ENCODE peak calls at places on chromosomes 12 and 14, in four cellular contexts. One of them, this sample, is unnamed.

GRCh38 chr12:120688527-120689071 is 1.6 kb downstream of the MLEC start:
- DNase-seq in AG04449: no peak
- DNase-seq in NCI-H1694: no peak
- DNase-seq in stimulated activated CD4-positive, alpha-beta T cell treated with anti-CD3 and anti-CD28 coated beads, Interleukin-1b, Interleukin-23, amount 100 ng/mL, for 24 hours: no peak
- DNase-seq in this sample: no peak

GRCh38 chr14:64792871-64793560 is 86.7 kb downstream of the SPTB start:
- DNase-seq in NCI-H1694: no peak
- DNase-seq in AG04449: no peak
- DNase-seq in stimulated activated CD4-positive, alpha-beta T cell treated with anti-CD3 and anti-CD28 coated beads, Interleukin-1b, Interleukin-23, amount 100 ng/mL, for 24 hours: no peak
- DNase-seq in this sample: no peak

GRCh38 chr12:117570608-117571007 is 209.2 kb upstream of the NOS1 start:
- DNase-seq in stimulated activated CD4-positive, alpha-beta T cell treated with anti-CD3 and anti-CD28 coated beads, Interleukin-1b, Interleukin-23, amount 100 ng/mL, for 24 hours: no peak
- DNase-seq in NCI-H1694: no peak
- DNase-seq in AG04449: no peak
- DNase-seq in this sample: no peak

GRCh38 chr14:98954347-98955000 is 317.5 kb downstream of the BCL11B start:
- DNase-seq in NCI-H1694: no peak
- DNase-seq in AG04449: no peak
- DNase-seq in stimulated activated CD4-positive, alpha-beta T cell treated with anti-CD3 and anti-CD28 coated beads, Interleukin-1b, Interleukin-23, amount 100 ng/mL, for 24 hours: no peak
- DNase-seq in this sample: no peak

GRCh38 chr14:61524211-61524806 is 171.0 kb upstream of the HIF1A start:
- DNase-seq in AG04449: no peak
- DNase-seq in NCI-H1694: no peak
- DNase-seq in stimulated activated CD4-positive, alpha-beta T cell treated with anti-CD3 and anti-CD28 coated beads, Interleukin-1b, Interleukin-23, amount 100 ng/mL, for 24 hours: no peak
- DNase-seq in this sample: no peak

GRCh38 chr14:65193891-65194290 is 91.6 kb upstream of the MAX start:
- DNase-seq in NCI-H1694: no peak
- DNase-seq in stimulated activated CD4-positive, alpha-beta T cell treated with anti-CD3 and anti-CD28 coated beads, Interleukin-1b, Interleukin-23, amount 100 ng/mL, for 24 hours: no peak
- DNase-seq in AG04449: no peak
- DNase-seq in this sample: no peak

GRCh38 chr14:53999061-53999488 is 42.5 kb upstream of the BMP4 start:
- DNase-seq in stimulated activated CD4-positive, alpha-beta T cell treated with anti-CD3 and anti-CD28 coated beads, Interleukin-1b, Interleukin-23, amount 100 ng/mL, for 24 hours: no peak
- DNase-seq in AG04449: peak
- DNase-seq in NCI-H1694: no peak
- DNase-seq in this sample: no peak

GRCh38 chr14:96066976-96067375 is 27.8 kb downstream of the C14orf132 start:
- DNase-seq in NCI-H1694: no peak
- DNase-seq in stimulated activated CD4-positive, alpha-beta T cell treated with anti-CD3 and anti-CD28 coated beads, Interleukin-1b, Interleukin-23, amount 100 ng/mL, for 24 hours: no peak
- DNase-seq in AG04449: no peak
- DNase-seq in this sample: no peak

GRCh38 chr12:131066207-131066885 is 112.6 kb downstream of the ADGRD1 start:
- DNase-seq in stimulated activated CD4-positive, alpha-beta T cell treated with anti-CD3 and anti-CD28 coated beads, Interleukin-1b, Interleukin-23, amount 100 ng/mL, for 24 hours: no peak
- DNase-seq in NCI-H1694: no peak
- DNase-seq in AG04449: no peak
- DNase-seq in this sample: no peak

GRCh38 chr12:63276537-63277365 is 125.8 kb upstream of the AVPR1A start:
- DNase-seq in AG04449: no peak
- DNase-seq in NCI-H1694: peak
- DNase-seq in stimulated activated CD4-positive, alpha-beta T cell treated with anti-CD3 and anti-CD28 coated beads, Interleukin-1b, Interleukin-23, amount 100 ng/mL, for 24 hours: no peak
- DNase-seq in this sample: no peak

This sample was measured in stimulated activated effector memory CD8-positive, alpha-beta T cell treated with anti-CD3 and anti-CD28 coated beads, Interleukin-12 subunit alpha, Interleukin-12 subunit beta, amount 100 ng/mL, for 72 hours.